ENCODE peak calls at places on chromosomes 2 and 18, in five cellular contexts. C is hypothalamus, O is NCI-H510A treated with DMSO at 0.1 percent for 48 hours, Y is non-pigmented ciliary epithelial cell, B is T-helper 9 cell. F is an unnamed sample.

GRCh38 chr2:232489516-232490220 is 2.0 kb upstream of the ECEL1 start:
- DNase-seq in C (no peak), O (no peak), Y (no peak), B (no peak), F (no peak)

GRCh38 chr2:19722486-19723420 is 179.0 kb downstream of the TTC32 start:
- DNase-seq in C (no peak), O (peak; percentile 11), Y (no peak), B (no peak), F (no peak)

GRCh38 chr2:223954401-223954800 is 2.9 kb upstream of the MRPL44 start:
- DNase-seq in C (no peak), O (no peak), Y (no peak), B (no peak), F (no peak)

GRCh38 chr2:135650721-135651120 is 90.9 kb upstream of the UBXN4 start:
- DNase-seq in C (no peak), O (no peak), Y (no peak), B (no peak), F (no peak)

GRCh38 chr2:95165371-95166064 is at the start of gene ZNF2:
- DNase-seq in C (peak; percentile 95), O (peak; percentile 92), Y (peak; percentile 89), B (peak; percentile 96), F (peak; percentile 97)

GRCh38 chr2:155722290-155722689 is 610.2 kb downstream of the NR4A2 start:
- DNase-seq in C (no peak), O (no peak), Y (no peak), B (no peak), F (no peak)

GRCh38 chr2:71548589-71549485 is 95.5 kb downstream of the DYSF start:
- DNase-seq in C (peak; percentile 40), O (peak; percentile 14), Y (no peak), B (peak; percentile 50), F (peak; percentile 78)

GRCh38 chr2:218125626-218126080 is at the start of gene CXCR2:
- DNase-seq in C (no peak), O (no peak), Y (no peak), B (no peak), F (peak; percentile 17)

GRCh38 chr18:23893653-23894052 is 120.9 kb upstream of the TTC39C start:
- DNase-seq in C (no peak), O (no peak), Y (no peak), B (no peak), F (no peak)

GRCh38 chr18:55781481-55781957 is 193.5 kb upstream of the TCF4 start:
- DNase-seq in C (no peak), O (peak; percentile 39), Y (peak; percentile 60), B (no peak), F (peak; percentile 87)

GRCh38 chr2:165497659-165498306 is 28.3 kb downstream of the CSRNP3 start:
- DNase-seq in C (no peak), O (no peak), Y (no peak), B (no peak), F (no peak)

GRCh38 chr18:48805826-48806535 is 144.8 kb downstream of the SMAD7 start:
- DNase-seq in C (no peak), O (no peak), Y (no peak), B (no peak), F (no peak)

GRCh38 chr2:120237491-120237902 is 14.3 kb upstream of the TMEM185B start:
- DNase-seq in C (no peak), O (no peak), Y (no peak), B (no peak), F (no peak)

GRCh38 chr18:74515620-74516231 is 18.6 kb upstream of the CNDP1 start:
- DNase-seq in C (no peak), O (no peak), Y (no peak), B (no peak), F (no peak)

GRCh38 chr2:186455613-186456012 is 30.4 kb upstream of the ZC3H15 start:
- DNase-seq in C (no peak), O (no peak), Y (no peak), B (no peak), F (no peak)

GRCh38 chr2:46074501-46074900 is 222.7 kb upstream of the EPAS1 start:
- DNase-seq in C (no peak), O (no peak), Y (no peak), B (no peak), F (no peak)

GRCh38 chr2:118974103-118974911 is 32.3 kb downstream of the MARCO start:
- DNase-seq in C (no peak), O (no peak), Y (no peak), B (no peak), F (no peak)

GRCh38 chr2:182666674-182667320 is 49.3 kb upstream of the DNAJC10 start:
- DNase-seq in C (no peak), O (peak; percentile 70), Y (no peak), B (no peak), F (no peak)

GRCh38 chr2:97995734-97996624 is at the start of gene TMEM131:
- DNase-seq in C (peak; percentile 86), O (peak; percentile 75), Y (peak; percentile 71), B (peak; percentile 92), F (peak; percentile 92)

GRCh38 chr18:76394780-76395476 is 100.1 kb downstream of the ZNF516 start:
- DNase-seq in C (no peak), O (no peak), Y (no peak), B (no peak), F (no peak)

GRCh38 chr2:223815186-223815883 is 22.0 kb downstream of the AP1S3 start:
- DNase-seq in C (no peak), O (peak; percentile 10), Y (peak; percentile 92), B (no peak), F (no peak)

GRCh38 chr2:70024284-70024683 is 62.9 kb upstream of the ASPRV1 start:
- DNase-seq in C (no peak), O (no peak), Y (no peak), B (no peak), F (no peak)

GRCh38 chr18:62537946-62538345 is 15.1 kb downstream of the ZCCHC2 start:
- DNase-seq in C (no peak), O (no peak), Y (no peak), B (no peak), F (no peak)

GRCh38 chr18:72868666-72869661 is 1.2 kb upstream of the NETO1 start:
- DNase-seq in C (no peak), O (peak; percentile 59), Y (no peak), B (no peak), F (no peak)

GRCh38 chr2:241208058-241208457 is 19.6 kb downstream of the ANO7 start:
- DNase-seq in C (no peak), O (no peak), Y (no peak), B (no peak), F (peak; percentile 49)

GRCh38 chr18:79420033-79420745 is 24.5 kb downstream of the NFATC1 start:
- DNase-seq in C (no peak), O (no peak), Y (no peak), B (no peak), F (no peak)

GRCh38 chr2:37776487-37776886 is 105.0 kb upstream of the CDC42EP3 start:
- DNase-seq in C (no peak), O (no peak), Y (no peak), B (no peak), F (no peak)

GRCh38 chr2:226215902-226216503 is 583.6 kb downstream of the IRS1 start:
- DNase-seq in C (peak; percentile 5), O (peak; percentile 14), Y (no peak), B (peak; percentile 44), F (peak; percentile 50)

GRCh38 chr18:22734812-22735627 is 198.1 kb upstream of the RBBP8 start:
- DNase-seq in C (no peak), O (no peak), Y (no peak), B (no peak), F (no peak)

GRCh38 chr2:237421542-237422047 is 7.6 kb upstream of the COL6A3 start:
- DNase-seq in C (peak; percentile 3), O (peak; percentile 49), Y (no peak), B (peak; percentile 76), F (peak; percentile 7)

GRCh38 chr18:42752921-42753320 is 362.6 kb downstream of the RIT2 start:
- DNase-seq in C (no peak), O (no peak), Y (no peak), B (no peak), F (no peak)

GRCh38 chr18:78242796-78243195 is 736.8 kb upstream of the SALL3 start:
- DNase-seq in C (no peak), O (no peak), Y (no peak), B (no peak), F (no peak)

GRCh38 chr2:86064006-86064405 is 41.7 kb downstream of the POLR1A start:
- DNase-seq in C (no peak), O (no peak), Y (no peak), B (no peak), F (no peak)

GRCh38 chr18:39990540-39990939 is 1964.5 kb upstream of the PIK3C3 start:
- DNase-seq in C (no peak), O (no peak), Y (no peak), B (no peak), F (no peak)